ENCODE peak calls at places on chromosomes 11 and 22, in seven cellular contexts. One of them, this sample, is unnamed.
A peak's percentile ranks its signal among the peaks of the same experiment; 100 is the strongest.

GRCh38 chr11:44208976-44209603 is 100.8 kb downstream of the ALX4 start:
- DNase-seq in endodermal cell: no peak
- DNase-seq in GM13977: no peak
- DNase-seq in lower lobe of right lung: no peak
- DNase-seq in thoracic aorta: no peak
- DNase-seq in progenitor cell of endocrine pancreas: no peak
- DNase-seq in epithelial cell of esophagus: no peak
- DNase-seq in this sample: no peak

GRCh38 chr11:121649798-121650197 is 197.0 kb upstream of the SORL1-AS1 start:
- DNase-seq in progenitor cell of endocrine pancreas: no peak
- DNase-seq in GM13977: no peak
- DNase-seq in endodermal cell: no peak
- DNase-seq in epithelial cell of esophagus: no peak
- DNase-seq in thoracic aorta: no peak
- DNase-seq in lower lobe of right lung: no peak
- DNase-seq in this sample: no peak

GRCh38 chr11:9893474-9893873 is 229.6 kb downstream of the SWAP70 start:
- DNase-seq in progenitor cell of endocrine pancreas: no peak
- DNase-seq in epithelial cell of esophagus: no peak
- DNase-seq in lower lobe of right lung: no peak
- DNase-seq in thoracic aorta: no peak
- DNase-seq in endodermal cell: peak; percentile 58
- DNase-seq in GM13977: no peak
- DNase-seq in this sample: no peak

GRCh38 chr11:132644511-132644910 is 887.8 kb downstream of the OPCML start:
- DNase-seq in thoracic aorta: no peak
- DNase-seq in lower lobe of right lung: no peak
- DNase-seq in progenitor cell of endocrine pancreas: no peak
- DNase-seq in endodermal cell: no peak
- DNase-seq in GM13977: no peak
- DNase-seq in epithelial cell of esophagus: no peak
- DNase-seq in this sample: no peak

GRCh38 chr11:65651589-65652510 is 10.9 kb downstream of the RELA start:
- DNase-seq in GM13977: no peak
- DNase-seq in endodermal cell: peak; percentile 41
- DNase-seq in lower lobe of right lung: peak; percentile 75
- DNase-seq in progenitor cell of endocrine pancreas: no peak
- DNase-seq in epithelial cell of esophagus: peak; percentile 92
- DNase-seq in thoracic aorta: no peak
- DNase-seq in this sample: no peak

GRCh38 chr11:121437018-121437685 is 15.0 kb upstream of the SORL1 start:
- DNase-seq in lower lobe of right lung: no peak
- DNase-seq in progenitor cell of endocrine pancreas: no peak
- DNase-seq in epithelial cell of esophagus: peak; percentile 88
- DNase-seq in thoracic aorta: no peak
- DNase-seq in GM13977: no peak
- DNase-seq in endodermal cell: no peak
- DNase-seq in this sample: no peak

GRCh38 chr11:10657308-10658271 is 36.0 kb downstream of the IRAG1 start:
- DNase-seq in progenitor cell of endocrine pancreas: no peak
- DNase-seq in lower lobe of right lung: no peak
- DNase-seq in epithelial cell of esophagus: no peak
- DNase-seq in thoracic aorta: no peak
- DNase-seq in GM13977: peak; percentile 43
- DNase-seq in endodermal cell: no peak
- DNase-seq in this sample: no peak

GRCh38 chr11:66868726-66869291 is 11.9 kb downstream of the LRFN4 start:
- DNase-seq in epithelial cell of esophagus: peak; percentile 66
- DNase-seq in lower lobe of right lung: peak; percentile 85
- DNase-seq in GM13977: peak; percentile 95
- DNase-seq in thoracic aorta: no peak
- DNase-seq in progenitor cell of endocrine pancreas: peak; percentile 61
- DNase-seq in endodermal cell: peak; percentile 95
- DNase-seq in this sample: no peak

GRCh38 chr11:15158351-15159015 is 43.8 kb downstream of the INSC start:
- DNase-seq in lower lobe of right lung: no peak
- DNase-seq in endodermal cell: no peak
- DNase-seq in epithelial cell of esophagus: peak; percentile 70
- DNase-seq in progenitor cell of endocrine pancreas: no peak
- DNase-seq in thoracic aorta: no peak
- DNase-seq in GM13977: no peak
- DNase-seq in this sample: no peak

GRCh38 chr22:48921411-48921903 is 906.2 kb downstream of the BRD1 start:
- DNase-seq in progenitor cell of endocrine pancreas: no peak
- DNase-seq in lower lobe of right lung: no peak
- DNase-seq in endodermal cell: no peak
- DNase-seq in epithelial cell of esophagus: no peak
- DNase-seq in thoracic aorta: no peak
- DNase-seq in GM13977: no peak
- DNase-seq in this sample: no peak

GRCh38 chr11:128860571-128861361 is 6.3 kb downstream of the KCNJ1 start:
- DNase-seq in progenitor cell of endocrine pancreas: no peak
- DNase-seq in epithelial cell of esophagus: no peak
- DNase-seq in thoracic aorta: no peak
- DNase-seq in lower lobe of right lung: no peak
- DNase-seq in GM13977: no peak
- DNase-seq in endodermal cell: no peak
- DNase-seq in this sample: no peak

GRCh38 chr11:102476812-102477211 is 24.2 kb upstream of the TMEM123 start:
- DNase-seq in GM13977: no peak
- DNase-seq in epithelial cell of esophagus: peak; percentile 74
- DNase-seq in thoracic aorta: no peak
- DNase-seq in lower lobe of right lung: no peak
- DNase-seq in progenitor cell of endocrine pancreas: no peak
- DNase-seq in endodermal cell: no peak
- DNase-seq in this sample: no peak

DNA sequence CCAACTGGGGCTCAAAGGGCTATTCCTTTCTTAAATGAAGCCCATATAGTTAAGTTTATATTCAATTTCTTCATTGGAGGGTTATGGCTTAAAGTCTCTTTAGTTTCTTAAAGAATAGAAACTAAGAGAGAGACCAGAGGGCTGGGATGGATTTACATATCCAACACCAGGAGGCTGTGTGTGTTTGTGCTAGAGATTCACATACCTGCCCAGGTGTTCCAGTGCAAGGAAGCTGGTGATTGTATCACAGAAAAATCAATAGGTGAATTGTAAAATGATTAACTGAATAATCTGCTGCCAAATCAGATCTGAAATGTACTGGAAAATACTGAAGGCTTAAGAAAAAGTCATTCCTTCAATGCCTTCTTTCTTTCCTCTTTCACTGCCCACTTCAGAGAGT is 148.2 kb upstream of the BDNF start:
- DNase-seq in progenitor cell of endocrine pancreas: no peak
- DNase-seq in GM13977: no peak
- DNase-seq in endodermal cell: no peak
- DNase-seq in epithelial cell of esophagus: no peak
- DNase-seq in lower lobe of right lung: no peak
- DNase-seq in thoracic aorta: no peak
- DNase-seq in this sample: no peak
- TF ChIP-seq CTCF in progenitor cell of endocrine pancreas: peak; percentile 13
- TF ChIP-seq CTCF in GM13977: no peak
- TF ChIP-seq CTCF in endodermal cell: no peak
- TF ChIP-seq CTCF in epithelial cell of esophagus: peak; percentile 4
- TF ChIP-seq CTCF in lower lobe of right lung: no peak
- TF ChIP-seq CTCF in thoracic aorta: no peak
- TF ChIP-seq CTCF in this sample: no peak

GRCh38 chr11:77101043-77101537 is 1.6 kb upstream of the OMP start:
- DNase-seq in epithelial cell of esophagus: peak; percentile 31
- DNase-seq in progenitor cell of endocrine pancreas: no peak
- DNase-seq in lower lobe of right lung: peak; percentile 5
- DNase-seq in thoracic aorta: no peak
- DNase-seq in endodermal cell: peak; percentile 69
- DNase-seq in GM13977: peak; percentile 72
- DNase-seq in this sample: no peak
- TF ChIP-seq CTCF in epithelial cell of esophagus: peak; percentile 55
- TF ChIP-seq CTCF in progenitor cell of endocrine pancreas: peak; percentile 50
- TF ChIP-seq CTCF in lower lobe of right lung: peak; percentile 18
- TF ChIP-seq CTCF in thoracic aorta: no peak
- TF ChIP-seq CTCF in endodermal cell: peak; percentile 82
- TF ChIP-seq CTCF in GM13977: peak; percentile 43
- TF ChIP-seq CTCF in this sample: peak; percentile 55

DNA sequence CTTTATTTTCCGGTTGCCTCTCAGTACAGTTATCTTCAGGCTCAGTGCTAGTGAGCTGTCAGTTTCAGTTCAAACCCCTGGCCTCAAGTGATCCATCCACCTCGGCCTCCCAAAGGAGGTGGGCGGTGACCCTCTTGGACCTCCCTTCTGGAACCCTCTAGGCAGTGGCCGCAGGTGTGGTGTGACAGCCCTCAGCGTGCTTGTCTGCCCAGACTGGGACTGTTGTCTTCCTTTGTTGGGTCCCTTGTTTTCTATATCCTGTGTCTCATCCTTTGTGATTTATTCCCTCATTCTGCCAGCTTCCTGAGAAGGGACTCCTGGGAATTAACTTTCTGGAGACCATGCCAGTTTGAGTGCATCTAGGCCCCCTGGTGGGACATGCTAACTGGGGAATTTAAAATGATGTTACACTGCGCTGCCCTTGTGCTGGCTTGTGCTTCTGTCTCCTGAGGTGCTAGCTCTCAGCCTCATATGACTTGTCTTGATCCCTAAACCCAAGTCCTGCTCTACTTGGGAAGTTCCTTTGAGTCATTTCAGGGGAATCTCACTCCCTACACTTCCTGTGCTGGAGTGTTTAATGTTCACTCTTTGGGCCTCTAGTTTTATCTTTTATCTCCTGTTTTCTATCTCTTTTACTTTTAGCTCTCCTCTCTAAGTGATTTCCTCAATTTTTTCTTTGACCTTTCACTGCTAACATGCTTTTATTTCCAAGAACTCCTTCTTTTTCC is 19.4 kb downstream of the MED15 start:
- DNase-seq in epithelial cell of esophagus: peak; percentile 83
- DNase-seq in endodermal cell: no peak
- DNase-seq in thoracic aorta: no peak
- DNase-seq in GM13977: no peak
- DNase-seq in progenitor cell of endocrine pancreas: no peak
- DNase-seq in lower lobe of right lung: no peak
- DNase-seq in this sample: no peak
- TF ChIP-seq CTCF in epithelial cell of esophagus: no peak
- TF ChIP-seq CTCF in endodermal cell: no peak
- TF ChIP-seq CTCF in thoracic aorta: no peak
- TF ChIP-seq CTCF in GM13977: no peak
- TF ChIP-seq CTCF in progenitor cell of endocrine pancreas: no peak
- TF ChIP-seq CTCF in lower lobe of right lung: no peak
- TF ChIP-seq CTCF in this sample: no peak

GRCh38 chr22:44371741-44372525 is 59.2 kb upstream of the SHISAL1 start:
- DNase-seq in endodermal cell: peak; percentile 32
- DNase-seq in progenitor cell of endocrine pancreas: no peak
- DNase-seq in lower lobe of right lung: peak; percentile 14
- DNase-seq in epithelial cell of esophagus: no peak
- DNase-seq in thoracic aorta: no peak
- DNase-seq in GM13977: no peak
- DNase-seq in this sample: no peak

GRCh38 chr22:44368611-44369010 is 55.9 kb upstream of the SHISAL1 start:
- DNase-seq in epithelial cell of esophagus: no peak
- DNase-seq in lower lobe of right lung: peak; percentile 7
- DNase-seq in progenitor cell of endocrine pancreas: no peak
- DNase-seq in thoracic aorta: no peak
- DNase-seq in endodermal cell: no peak
- DNase-seq in GM13977: no peak
- DNase-seq in this sample: no peak

GRCh38 chr22:44366372-44367310 is 53.9 kb upstream of the SHISAL1 start:
- DNase-seq in progenitor cell of endocrine pancreas: no peak
- DNase-seq in epithelial cell of esophagus: no peak
- DNase-seq in GM13977: no peak
- DNase-seq in thoracic aorta: no peak
- DNase-seq in endodermal cell: peak; percentile 28
- DNase-seq in lower lobe of right lung: peak; percentile 19
- DNase-seq in this sample: no peak

GRCh38 chr22:44369916-44370804 is 57.4 kb upstream of the SHISAL1 start:
- DNase-seq in endodermal cell: peak; percentile 22
- DNase-seq in progenitor cell of endocrine pancreas: no peak
- DNase-seq in thoracic aorta: no peak
- DNase-seq in GM13977: no peak
- DNase-seq in epithelial cell of esophagus: no peak
- DNase-seq in lower lobe of right lung: peak; percentile 5
- DNase-seq in this sample: no peak

GRCh38 chr22:44369241-44369652 is 56.5 kb upstream of the SHISAL1 start:
- DNase-seq in lower lobe of right lung: peak; percentile 35
- DNase-seq in GM13977: no peak
- DNase-seq in thoracic aorta: no peak
- DNase-seq in endodermal cell: peak; percentile 94
- DNase-seq in epithelial cell of esophagus: no peak
- DNase-seq in progenitor cell of endocrine pancreas: no peak
- DNase-seq in this sample: no peak
- TF ChIP-seq CTCF in lower lobe of right lung: no peak
- TF ChIP-seq CTCF in GM13977: peak; percentile 8
- TF ChIP-seq CTCF in thoracic aorta: no peak
- TF ChIP-seq CTCF in endodermal cell: peak; percentile 76
- TF ChIP-seq CTCF in epithelial cell of esophagus: peak; percentile 20
- TF ChIP-seq CTCF in progenitor cell of endocrine pancreas: peak; percentile 27
- TF ChIP-seq CTCF in this sample: peak; percentile 38

GRCh38 chr22:23533328-23533762 is 46.7 kb downstream of the IGLL1 start:
- DNase-seq in endodermal cell: peak; percentile 96
- DNase-seq in lower lobe of right lung: peak; percentile 44
- DNase-seq in thoracic aorta: no peak
- DNase-seq in epithelial cell of esophagus: peak; percentile 47
- DNase-seq in progenitor cell of endocrine pancreas: peak; percentile 67
- DNase-seq in GM13977: no peak
- DNase-seq in this sample: peak; percentile 74
- TF ChIP-seq CTCF in endodermal cell: peak; percentile 80
- TF ChIP-seq CTCF in lower lobe of right lung: no peak
- TF ChIP-seq CTCF in thoracic aorta: no peak
- TF ChIP-seq CTCF in epithelial cell of esophagus: peak; percentile 49
- TF ChIP-seq CTCF in progenitor cell of endocrine pancreas: peak; percentile 66
- TF ChIP-seq CTCF in GM13977: no peak
- TF ChIP-seq CTCF in this sample: peak; percentile 67

DNA sequence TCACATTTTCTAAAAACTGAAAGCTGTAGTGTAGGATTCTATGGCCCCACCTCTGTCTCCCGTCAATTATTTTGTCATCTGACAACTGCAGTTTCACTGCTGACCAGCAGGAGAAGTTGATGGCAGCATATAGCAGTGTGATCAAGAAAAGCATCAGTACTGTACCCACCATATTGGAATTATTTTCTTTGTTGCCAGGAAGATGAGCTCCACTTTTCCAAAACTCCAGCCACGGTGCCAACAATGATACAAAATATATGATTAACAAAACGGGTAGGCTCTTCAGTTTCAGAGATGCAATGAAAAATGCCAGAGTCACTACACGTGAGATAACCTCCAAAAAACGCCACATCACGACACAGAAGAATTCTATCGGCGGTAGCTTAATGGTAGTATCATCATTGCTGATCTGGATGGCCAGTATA is 41.3 kb downstream of the XKR3 start:
- DNase-seq in GM13977: no peak
- DNase-seq in lower lobe of right lung: no peak
- DNase-seq in endodermal cell: peak; percentile 65
- DNase-seq in epithelial cell of esophagus: no peak
- DNase-seq in progenitor cell of endocrine pancreas: no peak
- DNase-seq in thoracic aorta: no peak
- DNase-seq in this sample: no peak
- TF ChIP-seq CTCF in GM13977: peak; percentile 8
- TF ChIP-seq CTCF in lower lobe of right lung: peak; percentile 35
- TF ChIP-seq CTCF in endodermal cell: peak; percentile 80
- TF ChIP-seq CTCF in epithelial cell of esophagus: peak; percentile 30
- TF ChIP-seq CTCF in progenitor cell of endocrine pancreas: peak; percentile 48
- TF ChIP-seq CTCF in thoracic aorta: no peak
- TF ChIP-seq CTCF in this sample: peak; percentile 50

This sample was measured in neural crest cell.